ENCODE peak calls at places on chromosome 17, in four cellular contexts. U, Z, Y and G are unnamed samples.

GRCh38 chr17:336110-337021 is 16.2 kb downstream of the RPH3AL start:
- DNase-seq in Y (no peak), U (peak), Z (peak), G (no peak)

GRCh38 chr17:12256380-12256995 is 235.8 kb downstream of the MAP2K4 start:
- DNase-seq in Z (peak), Y (no peak), U (peak), G (peak)

GRCh38 chr17:2084129-2084765 is 29.3 kb downstream of the HIC1 start:
- DNase-seq in U (peak), Y (no peak), Z (no peak), G (no peak)

GRCh38 chr17:5299383-5299782 is 17.3 kb downstream of the RABEP1 start:
- DNase-seq in U (no peak), Z (no peak), Y (no peak), G (no peak)

GRCh38 chr17:50464121-50464520 is 4.6 kb downstream of the CHAD start:
- DNase-seq in Y (no peak), Z (no peak), U (no peak), G (no peak)

GRCh38 chr17:74605361-74605760 is 13.3 kb upstream of the CD300LD start:
- DNase-seq in Y (no peak), U (peak), Z (no peak), G (no peak)

GRCh38 chr17:79159926-79160325 is 85.3 kb downstream of the ENGASE start:
- DNase-seq in Y (no peak), U (no peak), Z (peak), G (no peak)

GRCh38 chr17:2954898-2955445 is 108.4 kb downstream of the OR1D5 start:
- DNase-seq in Z (no peak), U (no peak), Y (no peak), G (no peak)

GRCh38 chr17:83032781-83033180 is 46.6 kb upstream of the METRNL start:
- DNase-seq in Z (no peak), U (no peak), Y (no peak), G (no peak)

GRCh38 chr17:4161179-4161559 is 18.2 kb downstream of the CYB5D2 start:
- DNase-seq in Z (no peak), Y (no peak), U (no peak), G (no peak)

GRCh38 chr17:18363021-18363941 is at the start of gene SHMT1:
- DNase-seq in Y (peak), U (peak), Z (peak), G (peak)

GRCh38 chr17:50208611-50209061 is 7.2 kb upstream of the COL1A1 start:
- DNase-seq in Z (no peak), U (peak), Y (no peak), G (no peak)

GRCh38 chr17:78343433-78344201 is 16.3 kb downstream of the SOCS3 start:
- DNase-seq in U (no peak), Z (no peak), Y (no peak), G (no peak)

GRCh38 chr17:31824771-31825360 is 34.2 kb downstream of the COPRS start:
- DNase-seq in Z (no peak), U (no peak), Y (no peak), G (no peak)

GRCh38 chr17:48048321-48049140 is at the start of gene NFE2L1:
- DNase-seq in Y (no peak), U (peak), Z (no peak), G (peak)

GRCh38 chr17:68355093-68355492 is 63.8 kb downstream of the ARSG start:
- DNase-seq in U (no peak), Y (no peak), Z (no peak), G (no peak)

GRCh38 chr17:68353121-68353521 is 61.8 kb downstream of the ARSG start:
- DNase-seq in Z (no peak), Y (no peak), U (no peak), G (no peak)

GRCh38 chr17:68349157-68349556 is 57.9 kb downstream of the ARSG start:
- DNase-seq in Z (no peak), U (no peak), Y (no peak), G (no peak)

GRCh38 chr17:68352041-68352440 is 60.7 kb downstream of the ARSG start:
- DNase-seq in U (no peak), Z (no peak), Y (no peak), G (no peak)

DNA sequence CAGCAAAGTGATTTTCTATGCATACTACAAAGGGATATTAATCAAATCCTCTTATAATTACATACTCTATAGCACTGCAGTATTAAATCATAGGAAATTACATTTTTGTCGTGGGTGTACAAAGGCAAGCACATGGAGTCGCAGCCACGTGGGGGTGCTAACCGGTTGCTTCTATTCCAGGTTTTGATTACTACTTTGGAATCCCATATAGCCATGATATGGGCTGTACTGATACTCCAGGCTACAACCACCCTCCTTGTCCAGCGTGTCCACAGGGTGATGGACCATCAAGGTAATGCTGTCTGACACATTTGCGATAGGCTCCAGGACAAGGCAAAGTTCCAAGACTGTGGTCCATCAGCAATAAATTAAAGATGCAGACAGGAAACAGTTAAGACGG is 60.1 kb downstream of the ARSG start:
- DNase-seq in U (no peak), Y (no peak), Z (no peak), G (no peak)
- TF ChIP-seq CTCF in U (no peak), Y (no peak), Z (no peak), G (no peak)

DNA sequence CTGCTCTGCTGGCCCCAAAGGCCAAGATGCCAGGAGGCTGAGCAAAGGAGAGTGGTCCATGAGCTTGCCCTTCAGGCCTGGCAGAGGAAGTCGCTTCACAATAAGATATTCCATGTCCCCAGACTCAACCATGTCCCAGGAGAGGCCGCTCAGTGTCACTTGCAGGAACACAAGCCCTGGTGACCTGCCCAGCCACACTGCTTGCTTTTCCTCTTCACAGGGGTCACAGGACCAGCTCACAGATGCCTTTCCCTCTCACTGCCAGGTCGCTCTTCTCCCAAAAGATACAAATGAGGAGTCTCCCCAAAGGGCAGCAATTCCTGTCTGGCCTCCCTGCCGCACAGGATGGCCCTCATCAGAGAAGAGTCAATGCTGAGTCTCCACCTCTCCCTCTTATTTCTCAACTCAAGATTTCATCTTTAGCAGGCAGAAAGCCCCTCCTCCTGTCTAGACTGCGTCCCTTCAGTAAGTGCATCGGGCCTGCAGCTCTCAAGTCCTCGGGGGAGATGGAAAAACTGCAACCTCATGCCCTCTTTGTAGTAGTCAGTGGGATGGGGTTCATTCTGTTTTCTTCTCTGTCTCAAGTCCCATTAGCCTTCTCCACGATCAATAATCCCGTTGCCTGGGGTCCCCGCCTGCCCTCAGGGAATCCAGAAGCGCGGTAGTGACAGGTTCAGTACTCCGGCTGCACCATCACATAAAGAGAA is 5.0 kb downstream of the JUP start:
- DNase-seq in Y (no peak), Z (no peak), U (no peak), G (no peak)
- TF ChIP-seq CTCF in Y (no peak), Z (no peak), U (no peak), G (no peak)

DNA sequence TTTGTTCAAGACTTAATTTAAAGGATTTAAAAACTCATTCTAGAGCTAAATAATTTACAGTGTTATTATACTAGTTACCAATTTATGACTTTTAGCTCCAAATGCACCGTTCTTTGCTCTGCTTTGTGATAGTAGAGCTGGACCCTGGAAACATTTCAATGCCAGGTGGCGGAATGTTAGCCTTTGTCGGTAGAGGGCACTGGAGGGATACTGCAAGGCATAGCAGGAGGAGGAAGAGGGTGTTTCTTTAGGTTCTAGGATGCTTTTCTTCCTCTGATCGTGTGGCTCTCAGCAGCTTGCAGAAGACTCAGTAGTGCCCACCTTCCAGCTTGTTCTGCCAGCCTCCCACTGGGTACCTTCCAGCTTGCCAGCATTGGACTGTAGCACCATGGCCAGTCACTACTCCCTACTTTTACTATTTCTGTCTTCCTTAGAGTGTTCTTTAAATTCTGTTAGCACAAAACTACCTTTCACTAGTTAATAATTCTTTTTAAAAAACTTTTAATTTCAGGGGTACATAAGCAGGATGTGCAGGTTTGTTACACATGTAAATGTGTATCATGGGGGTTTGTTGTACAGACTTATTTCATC is 325.3 kb downstream of the UTP18 start:
- DNase-seq in Y (no peak), Z (peak), U (no peak), G (peak)
- TF ChIP-seq CTCF in Y (peak), Z (peak), U (no peak), G (peak)

GRCh38 chr17:67078292-67078691 is 33.9 kb downstream of the CACNG1 start:
- DNase-seq in U (no peak), Z (no peak), Y (no peak), G (no peak)

GRCh38 chr17:67080804-67081203 is 36.5 kb downstream of the CACNG1 start:
- DNase-seq in Y (no peak), U (no peak), Z (no peak), G (no peak)

GRCh38 chr17:67079481-67079880 is 35.1 kb downstream of the CACNG1 start:
- DNase-seq in U (no peak), Y (no peak), Z (no peak), G (no peak)

GRCh38 chr17:67085406-67085805 is 41.1 kb downstream of the CACNG1 start:
- DNase-seq in Z (no peak), Y (no peak), U (no peak), G (no peak)

GRCh38 chr17:67082110-67082509 is 37.8 kb downstream of the CACNG1 start:
- DNase-seq in Z (no peak), U (no peak), Y (no peak), G (no peak)
- TF ChIP-seq CTCF in Z (peak), U (no peak), Y (no peak), G (no peak)